ENCODE peak calls at places on chromosomes 11 and 22, in six cellular contexts. One of them, this sample, is unnamed.

GRCh38 chr11:125494987-125495725 is 909 bp downstream of the FEZ1 start:
- DNase-seq in astrocyte of the spinal cord: peak
- DNase-seq in fibroblast of the aortic adventitia: peak
- DNase-seq in esophagus squamous epithelium: no peak
- DNase-seq in HFFc6: no peak
- DNase-seq in body of pancreas: peak
- DNase-seq in this sample: peak

GRCh38 chr11:134270250-134270714 is 5.9 kb upstream of the GLB1L3 start:
- DNase-seq in astrocyte of the spinal cord: no peak
- DNase-seq in fibroblast of the aortic adventitia: no peak
- DNase-seq in esophagus squamous epithelium: no peak
- DNase-seq in HFFc6: no peak
- DNase-seq in body of pancreas: no peak
- DNase-seq in this sample: no peak

GRCh38 chr11:74011360-74012071 is 2.6 kb upstream of the UCP3 start:
- DNase-seq in astrocyte of the spinal cord: peak
- DNase-seq in fibroblast of the aortic adventitia: peak
- DNase-seq in esophagus squamous epithelium: no peak
- DNase-seq in HFFc6: no peak
- DNase-seq in body of pancreas: no peak
- DNase-seq in this sample: no peak

GRCh38 chr11:132914600-132914999 is 617.7 kb downstream of the OPCML start:
- DNase-seq in astrocyte of the spinal cord: no peak
- DNase-seq in fibroblast of the aortic adventitia: no peak
- DNase-seq in esophagus squamous epithelium: no peak
- DNase-seq in HFFc6: no peak
- DNase-seq in body of pancreas: no peak
- DNase-seq in this sample: no peak

GRCh38 chr11:128516467-128516778 is 70.9 kb downstream of the ETS1 start:
- DNase-seq in astrocyte of the spinal cord: no peak
- DNase-seq in fibroblast of the aortic adventitia: no peak
- DNase-seq in esophagus squamous epithelium: no peak
- DNase-seq in HFFc6: no peak
- DNase-seq in body of pancreas: no peak
- DNase-seq in this sample: no peak

GRCh38 chr11:93545566-93545965 is 2.4 kb upstream of the SMCO4 start:
- DNase-seq in astrocyte of the spinal cord: no peak
- DNase-seq in fibroblast of the aortic adventitia: no peak
- DNase-seq in esophagus squamous epithelium: no peak
- DNase-seq in HFFc6: no peak
- DNase-seq in body of pancreas: no peak
- DNase-seq in this sample: no peak

GRCh38 chr11:80993561-80993960 is 1552.7 kb upstream of the TENM4 start:
- DNase-seq in astrocyte of the spinal cord: peak
- DNase-seq in fibroblast of the aortic adventitia: peak
- DNase-seq in esophagus squamous epithelium: no peak
- DNase-seq in HFFc6: no peak
- DNase-seq in body of pancreas: no peak
- DNase-seq in this sample: no peak

GRCh38 chr11:10784229-10785145 is 24.2 kb downstream of the EIF4G2 start:
- DNase-seq in astrocyte of the spinal cord: peak
- DNase-seq in fibroblast of the aortic adventitia: peak
- DNase-seq in esophagus squamous epithelium: no peak
- DNase-seq in HFFc6: no peak
- DNase-seq in body of pancreas: no peak
- DNase-seq in this sample: no peak

GRCh38 chr11:22699388-22699787 is 33.0 kb downstream of the GAS2 start:
- DNase-seq in astrocyte of the spinal cord: no peak
- DNase-seq in fibroblast of the aortic adventitia: no peak
- DNase-seq in esophagus squamous epithelium: no peak
- DNase-seq in HFFc6: no peak
- DNase-seq in body of pancreas: no peak
- DNase-seq in this sample: no peak

GRCh38 chr11:111665779-111666178 is 63.5 kb downstream of the SIK2 start:
- DNase-seq in astrocyte of the spinal cord: peak
- DNase-seq in fibroblast of the aortic adventitia: peak
- DNase-seq in esophagus squamous epithelium: no peak
- DNase-seq in HFFc6: peak
- DNase-seq in body of pancreas: no peak
- DNase-seq in this sample: no peak

GRCh38 chr22:26330971-26331625 is 98.0 kb upstream of the ASPHD2 start:
- DNase-seq in astrocyte of the spinal cord: peak
- DNase-seq in fibroblast of the aortic adventitia: peak
- DNase-seq in esophagus squamous epithelium: no peak
- DNase-seq in HFFc6: peak
- DNase-seq in body of pancreas: peak
- DNase-seq in this sample: no peak
- TF ChIP-seq CTCF in astrocyte of the spinal cord: peak
- TF ChIP-seq CTCF in fibroblast of the aortic adventitia: peak
- TF ChIP-seq CTCF in esophagus squamous epithelium: peak
- TF ChIP-seq CTCF in HFFc6: peak
- TF ChIP-seq CTCF in body of pancreas: peak
- TF ChIP-seq CTCF in this sample: peak

DNA sequence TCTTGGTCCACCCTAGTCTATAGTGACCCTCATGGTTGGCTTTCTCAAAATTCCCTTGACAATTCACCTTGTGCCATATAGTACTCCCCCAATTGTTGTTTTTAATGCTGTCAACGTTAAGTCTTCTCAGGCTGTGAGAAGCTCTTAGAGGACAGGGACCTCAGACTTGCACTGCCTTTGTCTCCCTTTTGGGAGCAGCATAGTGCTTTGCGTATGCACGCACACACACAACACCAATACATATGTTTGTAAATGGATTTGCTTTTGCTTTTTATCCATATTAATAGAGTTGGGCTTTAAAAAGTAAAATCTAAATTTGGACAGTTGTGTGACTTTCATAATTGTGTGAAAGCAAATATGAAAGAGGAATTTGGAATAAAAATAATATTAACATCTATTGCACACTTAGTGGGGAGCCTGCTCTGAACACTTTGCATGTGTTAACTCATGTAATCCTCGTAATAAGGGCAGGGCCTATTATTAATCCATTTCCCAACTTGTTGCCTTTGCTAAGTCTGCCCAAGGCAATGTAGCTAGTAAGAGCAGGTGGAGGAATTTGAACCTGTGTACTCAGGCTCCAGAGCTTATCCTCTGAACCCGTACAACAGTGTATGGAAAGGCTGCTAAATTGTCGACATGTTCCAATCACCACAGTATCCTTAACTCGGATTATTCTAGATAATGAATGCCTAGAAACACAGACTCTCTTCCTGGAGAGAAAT is 257.7 kb upstream of the NARS2 start:
- DNase-seq in astrocyte of the spinal cord: no peak
- DNase-seq in fibroblast of the aortic adventitia: no peak
- DNase-seq in esophagus squamous epithelium: no peak
- DNase-seq in HFFc6: no peak
- DNase-seq in body of pancreas: no peak
- DNase-seq in this sample: no peak
- TF ChIP-seq CTCF in astrocyte of the spinal cord: peak
- TF ChIP-seq CTCF in fibroblast of the aortic adventitia: peak
- TF ChIP-seq CTCF in esophagus squamous epithelium: no peak
- TF ChIP-seq CTCF in HFFc6: no peak
- TF ChIP-seq CTCF in body of pancreas: no peak
- TF ChIP-seq CTCF in this sample: peak

GRCh38 chr11:9396752-9397151 is 12.3 kb downstream of the IPO7 start:
- DNase-seq in astrocyte of the spinal cord: no peak
- DNase-seq in fibroblast of the aortic adventitia: no peak
- DNase-seq in esophagus squamous epithelium: no peak
- DNase-seq in HFFc6: no peak
- DNase-seq in body of pancreas: no peak
- DNase-seq in this sample: no peak
- TF ChIP-seq CTCF in astrocyte of the spinal cord: no peak
- TF ChIP-seq CTCF in fibroblast of the aortic adventitia: no peak
- TF ChIP-seq CTCF in esophagus squamous epithelium: no peak
- TF ChIP-seq CTCF in HFFc6: no peak
- TF ChIP-seq CTCF in body of pancreas: no peak
- TF ChIP-seq CTCF in this sample: no peak

GRCh38 chr11:107741044-107741823 is 29.4 kb upstream of the SLN start:
- DNase-seq in astrocyte of the spinal cord: peak
- DNase-seq in fibroblast of the aortic adventitia: peak
- DNase-seq in esophagus squamous epithelium: no peak
- DNase-seq in HFFc6: peak
- DNase-seq in body of pancreas: peak
- DNase-seq in this sample: no peak
- TF ChIP-seq CTCF in astrocyte of the spinal cord: peak
- TF ChIP-seq CTCF in fibroblast of the aortic adventitia: peak
- TF ChIP-seq CTCF in esophagus squamous epithelium: no peak
- TF ChIP-seq CTCF in HFFc6: peak
- TF ChIP-seq CTCF in body of pancreas: peak
- TF ChIP-seq CTCF in this sample: peak

GRCh38 chr11:6681505-6681904 is 1.6 kb downstream of the MRPL17 start:
- DNase-seq in astrocyte of the spinal cord: no peak
- DNase-seq in fibroblast of the aortic adventitia: no peak
- DNase-seq in esophagus squamous epithelium: no peak
- DNase-seq in HFFc6: no peak
- DNase-seq in body of pancreas: no peak
- DNase-seq in this sample: no peak
- TF ChIP-seq CTCF in astrocyte of the spinal cord: no peak
- TF ChIP-seq CTCF in fibroblast of the aortic adventitia: no peak
- TF ChIP-seq CTCF in esophagus squamous epithelium: no peak
- TF ChIP-seq CTCF in HFFc6: no peak
- TF ChIP-seq CTCF in body of pancreas: no peak
- TF ChIP-seq CTCF in this sample: peak

DNA sequence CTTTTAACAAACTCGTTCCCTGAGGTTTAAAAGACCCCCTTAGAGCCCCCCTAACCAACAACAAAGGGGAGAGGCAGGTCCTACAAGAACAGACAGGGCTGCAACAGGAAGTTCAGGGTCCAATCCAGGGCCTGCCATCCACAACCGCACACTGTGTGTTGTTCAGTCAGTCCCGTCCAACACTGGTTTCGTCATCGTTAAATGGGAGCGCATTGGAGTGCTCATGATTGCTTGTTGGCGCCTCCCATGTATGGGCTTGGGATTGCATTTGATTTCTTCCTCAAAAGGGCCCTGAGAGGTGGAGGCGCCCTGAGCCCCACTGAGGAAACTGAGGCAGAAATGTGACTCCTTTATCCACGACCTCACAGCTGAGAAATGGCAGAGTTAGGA is 174.1 kb downstream of the MN1 start:
- DNase-seq in astrocyte of the spinal cord: no peak
- DNase-seq in fibroblast of the aortic adventitia: no peak
- DNase-seq in esophagus squamous epithelium: no peak
- DNase-seq in HFFc6: no peak
- DNase-seq in body of pancreas: no peak
- DNase-seq in this sample: no peak
- TF ChIP-seq CTCF in astrocyte of the spinal cord: no peak
- TF ChIP-seq CTCF in fibroblast of the aortic adventitia: no peak
- TF ChIP-seq CTCF in esophagus squamous epithelium: no peak
- TF ChIP-seq CTCF in HFFc6: peak
- TF ChIP-seq CTCF in body of pancreas: no peak
- TF ChIP-seq CTCF in this sample: no peak